ENCODE peak calls at places on chromosomes 16 and 17, in six cellular contexts. One of them, this sample, is unnamed.

GRCh38 chr16:27449434-27450188 is 47.6 kb downstream of the IL21R start:
- DNase-seq in mesothelial cell of epicardium: no peak
- DNase-seq in activated T-cell treated with anti-CD3 and anti-CD28 coated beads, Interleukin-2, amount 50 U/mL, for 48 hours: peak; percentile 86
- DNase-seq in T-cell: peak; percentile 88
- DNase-seq in activated naive CD4-positive, alpha-beta T cell treated with Interleukin-2 at 50 U/mL for 16 hours: peak; percentile 73
- DNase-seq in WTC11: no peak
- DNase-seq in this sample: no peak

GRCh38 chr17:40461036-40461721 is 17.9 kb downstream of the IGFBP4 start:
- DNase-seq in mesothelial cell of epicardium: no peak
- DNase-seq in T-cell: no peak
- DNase-seq in activated naive CD4-positive, alpha-beta T cell treated with Interleukin-2 at 50 U/mL for 16 hours: no peak
- DNase-seq in WTC11: no peak
- DNase-seq in activated T-cell treated with anti-CD3 and anti-CD28 coated beads, Interleukin-2, amount 50 U/mL, for 48 hours: no peak
- DNase-seq in this sample: no peak

GRCh38 chr17:35051183-35051578 is 12.3 kb downstream of the RFFL start:
- DNase-seq in mesothelial cell of epicardium: no peak
- DNase-seq in activated naive CD4-positive, alpha-beta T cell treated with Interleukin-2 at 50 U/mL for 16 hours: no peak
- DNase-seq in WTC11: no peak
- DNase-seq in activated T-cell treated with anti-CD3 and anti-CD28 coated beads, Interleukin-2, amount 50 U/mL, for 48 hours: no peak
- DNase-seq in T-cell: peak; percentile 68
- DNase-seq in this sample: no peak

GRCh38 chr17:59785091-59785799 is 77.8 kb downstream of the VMP1 start:
- DNase-seq in activated T-cell treated with anti-CD3 and anti-CD28 coated beads, Interleukin-2, amount 50 U/mL, for 48 hours: no peak
- DNase-seq in activated naive CD4-positive, alpha-beta T cell treated with Interleukin-2 at 50 U/mL for 16 hours: no peak
- DNase-seq in WTC11: no peak
- DNase-seq in mesothelial cell of epicardium: no peak
- DNase-seq in T-cell: no peak
- DNase-seq in this sample: no peak

GRCh38 chr16:1277945-1278282 is 22.0 kb downstream of the TPSD1 start:
- DNase-seq in activated naive CD4-positive, alpha-beta T cell treated with Interleukin-2 at 50 U/mL for 16 hours: no peak
- DNase-seq in WTC11: no peak
- DNase-seq in T-cell: no peak
- DNase-seq in mesothelial cell of epicardium: no peak
- DNase-seq in activated T-cell treated with anti-CD3 and anti-CD28 coated beads, Interleukin-2, amount 50 U/mL, for 48 hours: no peak
- DNase-seq in this sample: no peak

GRCh38 chr17:76547183-76547641 is 7.4 kb downstream of the PRCD start:
- DNase-seq in activated naive CD4-positive, alpha-beta T cell treated with Interleukin-2 at 50 U/mL for 16 hours: peak; percentile 37
- DNase-seq in T-cell: peak; percentile 72
- DNase-seq in WTC11: peak; percentile 67
- DNase-seq in mesothelial cell of epicardium: no peak
- DNase-seq in activated T-cell treated with anti-CD3 and anti-CD28 coated beads, Interleukin-2, amount 50 U/mL, for 48 hours: peak; percentile 70
- DNase-seq in this sample: no peak

GRCh38 chr17:39872700-39873099 is 4.7 kb downstream of the ZPBP2 start:
- DNase-seq in mesothelial cell of epicardium: no peak
- DNase-seq in activated T-cell treated with anti-CD3 and anti-CD28 coated beads, Interleukin-2, amount 50 U/mL, for 48 hours: no peak
- DNase-seq in WTC11: no peak
- DNase-seq in T-cell: no peak
- DNase-seq in activated naive CD4-positive, alpha-beta T cell treated with Interleukin-2 at 50 U/mL for 16 hours: no peak
- DNase-seq in this sample: no peak

GRCh38 chr16:52581530-52581929 is 34.6 kb upstream of the TOX3 start:
- DNase-seq in activated T-cell treated with anti-CD3 and anti-CD28 coated beads, Interleukin-2, amount 50 U/mL, for 48 hours: no peak
- DNase-seq in T-cell: no peak
- DNase-seq in WTC11: no peak
- DNase-seq in mesothelial cell of epicardium: no peak
- DNase-seq in activated naive CD4-positive, alpha-beta T cell treated with Interleukin-2 at 50 U/mL for 16 hours: no peak
- DNase-seq in this sample: no peak

GRCh38 chr17:44279586-44280344 is 11.8 kb upstream of the SLC4A1 start:
- DNase-seq in activated naive CD4-positive, alpha-beta T cell treated with Interleukin-2 at 50 U/mL for 16 hours: no peak
- DNase-seq in activated T-cell treated with anti-CD3 and anti-CD28 coated beads, Interleukin-2, amount 50 U/mL, for 48 hours: peak; percentile 37
- DNase-seq in T-cell: peak; percentile 53
- DNase-seq in WTC11: peak; percentile 80
- DNase-seq in mesothelial cell of epicardium: no peak
- DNase-seq in this sample: no peak

This sample was measured in breast epithelium.